ENCODE peak calls at places on chromosomes 3 and 15, in nine cellular contexts. E is epithelial cell of esophagus, K is GM23338, Y is dorsolateral prefrontal cortex, Z is GM12878, P is bronchial epithelial cell, V is A549, X is brain microvascular endothelial cell, G is astrocyte of the spinal cord. C is an unnamed sample.

GRCh38 chr3:20142517-20142916 is 43.5 kb downstream of the SGO1 start:
- DNase-seq in V (no peak), X (no peak), G (no peak), Y (no peak), Z (no peak), P (no peak), K (no peak), E (no peak), C (no peak)

GRCh38 chr15:55894406-55894965 is 98.9 kb downstream of the NEDD4 start:
- DNase-seq in Y (no peak), X (no peak), E (no peak), V (no peak), P (no peak), Z (peak), K (no peak), G (no peak), C (no peak)

GRCh38 chr3:54168451-54168850 is 46.1 kb downstream of the CACNA2D3 start:
- DNase-seq in Y (no peak), G (no peak), V (no peak), X (no peak), P (no peak), Z (no peak), E (no peak), K (peak), C (no peak)

GRCh38 chr3:78918361-78919020 is 849.3 kb downstream of the ROBO1 start:
- DNase-seq in K (no peak), X (no peak), P (peak), Y (no peak), V (no peak), Z (peak), G (no peak), E (no peak), C (peak)

GRCh38 chr15:94164202-94164807 is 67.1 kb upstream of the MCTP2 start:
- DNase-seq in X (peak), G (peak), E (peak), Y (no peak), Z (no peak), K (peak), V (peak), P (peak), C (peak)

GRCh38 chr3:39808467-39809180 is 785 bp upstream of the MYRIP start:
- DNase-seq in X (no peak), G (no peak), K (peak), Y (peak), V (no peak), Z (no peak), P (no peak), E (peak), C (peak)

GRCh38 chr3:105528956-105529355 is 162.2 kb downstream of the ALCAM start:
- DNase-seq in G (no peak), X (no peak), Z (no peak), Y (no peak), K (no peak), V (no peak), E (no peak), P (no peak), C (no peak)

GRCh38 chr15:33215941-33216872 is 21.7 kb upstream of the FMN1 start:
- DNase-seq in G (no peak), Z (no peak), E (peak), K (peak), P (peak), V (peak), Y (no peak), X (peak), C (peak)

GRCh38 chr3:171874251-171874679 is 31.1 kb downstream of the TMEM212 start:
- DNase-seq in K (peak), Y (no peak), V (peak), Z (no peak), X (peak), P (peak), E (peak), G (peak), C (peak)

GRCh38 chr15:89105147-89105546 is 16.9 kb downstream of the ABHD2 start:
- DNase-seq in Z (no peak), K (no peak), P (peak), Y (no peak), X (peak), E (peak), V (peak), G (peak), C (peak)

GRCh38 chr3:138038725-138039462 is 28.9 kb downstream of the CLDN18 start:
- DNase-seq in X (no peak), V (no peak), Y (no peak), G (no peak), E (no peak), P (no peak), K (peak), Z (no peak), C (no peak)

GRCh38 chr3:43997788-43998373 is 243.8 kb upstream of the TOPAZ1 start:
- DNase-seq in X (no peak), P (peak), Z (no peak), E (no peak), Y (no peak), G (peak), V (peak), K (peak), C (no peak)

GRCh38 chr15:47674576-47675232 is 42.6 kb upstream of the SEMA6D start:
- DNase-seq in E (no peak), V (no peak), K (no peak), G (no peak), Y (no peak), Z (no peak), P (no peak), X (no peak), C (no peak)

GRCh38 chr3:65833761-65834505 is 204.8 kb downstream of the MAGI1 start:
- DNase-seq in Y (no peak), K (no peak), X (peak), P (peak), E (peak), Z (no peak), V (no peak), G (peak), C (peak)

GRCh38 chr3:146241523-146242240 is 9.2 kb downstream of the PLSCR4 start:
- DNase-seq in Z (no peak), E (no peak), Y (no peak), X (peak), K (no peak), V (no peak), P (no peak), G (peak), C (peak)
- H3K4me3 ChIP-seq in Z (no peak), E (no peak), Y (no peak), X (no peak), K (no peak), V (no peak), P (no peak), G (no peak), C (no peak)

GRCh38 chr3:28850186-28850585 is 430.7 kb upstream of the RBMS3 start:
- DNase-seq in V (no peak), G (no peak), Z (no peak), P (no peak), X (no peak), Y (no peak), E (no peak), K (no peak), C (peak)

GRCh38 chr3:28856796-28857195 is 424.1 kb upstream of the RBMS3 start:
- DNase-seq in G (no peak), E (peak), X (peak), Z (no peak), Y (no peak), V (no peak), P (peak), K (no peak), C (no peak)

DNA sequence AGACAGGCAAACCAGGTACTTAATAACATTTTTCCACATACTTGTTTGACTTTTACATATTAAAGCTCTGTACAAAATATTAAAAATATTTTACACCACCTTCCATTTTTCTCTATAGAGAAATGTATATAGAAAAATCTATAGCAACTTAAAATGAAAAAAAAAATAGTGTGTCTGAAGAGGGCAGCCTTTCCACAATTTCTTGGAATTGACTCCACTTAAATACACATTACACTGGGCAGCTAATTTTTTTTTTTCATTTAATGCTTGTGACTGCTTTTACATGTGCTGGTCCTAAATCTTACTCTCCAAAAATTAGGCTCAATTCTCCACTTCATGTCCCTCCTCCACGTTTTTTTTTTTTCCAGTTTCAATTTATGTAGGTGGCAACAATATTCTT is 427.0 kb upstream of the RBMS3 start:
- DNase-seq in V (peak), G (peak), E (no peak), P (peak), Y (no peak), K (no peak), Z (no peak), X (no peak), C (peak)
- TF ChIP-seq CTCF in V (peak), G (no peak), E (peak), P (no peak), Y (no peak), K (no peak), Z (no peak), X (peak), C (no peak)

DNA sequence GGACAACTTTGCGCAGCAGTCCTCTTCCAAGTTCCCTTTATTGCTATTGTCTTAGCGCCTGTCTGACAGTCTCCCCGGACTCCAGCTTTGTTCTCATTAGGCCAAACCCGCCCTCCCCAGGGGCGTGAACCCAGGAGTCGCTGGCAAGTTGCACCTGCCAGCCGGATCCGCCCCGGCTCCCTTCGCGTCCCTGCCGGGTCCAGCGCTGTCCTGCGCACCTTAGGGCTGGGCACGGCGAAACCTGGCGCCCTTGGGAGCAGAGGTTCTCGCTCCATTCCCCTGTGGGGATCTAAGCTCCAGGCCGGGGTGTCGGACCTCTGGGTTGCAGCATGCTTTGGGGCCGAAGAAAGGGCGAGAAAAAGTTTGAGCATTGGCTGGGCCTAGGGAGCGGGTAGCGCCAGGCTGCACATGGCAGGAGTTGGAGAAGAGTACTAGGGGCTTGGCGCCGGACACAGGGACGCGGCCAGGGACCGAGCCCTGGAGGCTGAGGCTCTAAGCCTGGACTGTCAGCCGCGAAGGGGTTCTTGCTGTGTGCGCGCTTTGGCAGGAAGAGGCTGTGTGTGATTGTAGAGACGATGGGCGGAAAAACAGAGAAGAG is 335.1 kb upstream of the THRB start:
- DNase-seq in G (peak), K (peak), Z (no peak), Y (no peak), V (peak), P (no peak), X (no peak), E (peak), C (no peak)
- H3K4me3 ChIP-seq in G (peak), K (peak), Z (no peak), Y (peak), V (peak), P (peak), X (peak), E (peak), C (no peak)

GRCh38 chr3:196890309-196890708 is 22.6 kb downstream of the SENP5 start:
- DNase-seq in X (no peak), K (no peak), V (no peak), Y (no peak), G (no peak), E (no peak), Z (no peak), P (no peak), C (peak)

GRCh38 chr3:196901768-196902167 is 34.0 kb downstream of the SENP5 start:
- DNase-seq in P (no peak), Z (no peak), V (no peak), G (no peak), Y (no peak), E (no peak), X (no peak), K (no peak), C (no peak)

GRCh38 chr3:196894557-196895295 is 27.0 kb downstream of the SENP5 start:
- DNase-seq in E (no peak), P (no peak), G (no peak), Z (no peak), Y (no peak), V (no peak), K (no peak), X (no peak), C (no peak)

DNA sequence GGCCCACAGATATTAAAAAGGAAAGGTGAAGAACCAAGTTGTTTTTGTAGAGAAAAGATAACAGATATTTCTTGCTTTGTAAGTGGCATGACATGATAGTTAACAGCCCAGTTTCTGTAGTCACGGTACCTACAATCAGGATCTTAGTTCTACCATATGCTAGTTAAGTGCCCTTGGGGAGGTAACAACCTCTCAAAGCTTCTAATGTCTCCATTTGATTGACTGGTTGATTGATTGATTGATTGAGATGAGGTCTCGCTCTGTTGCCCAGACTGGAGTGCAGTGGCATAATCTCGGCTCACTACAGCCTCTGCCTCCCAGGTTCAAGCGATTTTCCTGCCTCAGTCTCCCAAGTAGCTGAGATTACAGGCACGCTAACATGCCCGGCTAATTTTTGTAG is 28.5 kb downstream of the SENP5 start:
- DNase-seq in Y (no peak), X (no peak), G (no peak), Z (no peak), P (no peak), E (no peak), K (no peak), V (no peak), C (no peak)
- TF ChIP-seq CTCF in Y (no peak), X (no peak), G (no peak), Z (no peak), P (no peak), E (no peak), K (no peak), V (no peak), C (no peak)

GRCh38 chr15:96323250-96324162 is 7.0 kb upstream of the NR2F2 start:
- DNase-seq in V (no peak), P (no peak), X (no peak), G (peak), K (peak), Z (no peak), E (peak), Y (no peak), C (no peak)
- H3K4me3 ChIP-seq in V (no peak), P (no peak), X (peak), G (peak), K (peak), Z (no peak), E (peak), Y (no peak), C (no peak)

DNA sequence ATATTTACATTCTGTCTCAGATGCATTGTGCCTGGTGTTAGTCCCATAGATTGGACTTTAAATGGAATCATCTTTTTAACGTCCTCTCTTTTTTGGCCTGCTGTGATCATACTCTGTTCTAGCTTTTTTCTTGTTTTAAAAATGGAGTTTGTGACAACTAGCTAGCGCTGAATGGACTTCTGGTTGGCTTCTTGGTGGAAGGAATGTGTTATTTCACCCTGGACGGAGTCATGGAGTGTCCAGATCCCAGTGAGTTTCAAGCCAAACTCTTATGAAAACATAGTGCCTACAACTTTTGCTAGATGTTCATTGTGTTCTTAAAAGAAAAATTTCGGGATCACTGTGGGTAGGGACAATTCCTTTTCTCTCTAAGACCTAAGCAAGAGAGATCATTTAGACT is 192.6 kb downstream of the TCF12 start:
- DNase-seq in G (no peak), Z (no peak), K (peak), Y (no peak), P (no peak), E (no peak), X (no peak), V (no peak), C (no peak)
- TF ChIP-seq CTCF in G (peak), Z (no peak), K (no peak), Y (no peak), P (no peak), E (peak), X (peak), V (no peak), C (peak)

DNA sequence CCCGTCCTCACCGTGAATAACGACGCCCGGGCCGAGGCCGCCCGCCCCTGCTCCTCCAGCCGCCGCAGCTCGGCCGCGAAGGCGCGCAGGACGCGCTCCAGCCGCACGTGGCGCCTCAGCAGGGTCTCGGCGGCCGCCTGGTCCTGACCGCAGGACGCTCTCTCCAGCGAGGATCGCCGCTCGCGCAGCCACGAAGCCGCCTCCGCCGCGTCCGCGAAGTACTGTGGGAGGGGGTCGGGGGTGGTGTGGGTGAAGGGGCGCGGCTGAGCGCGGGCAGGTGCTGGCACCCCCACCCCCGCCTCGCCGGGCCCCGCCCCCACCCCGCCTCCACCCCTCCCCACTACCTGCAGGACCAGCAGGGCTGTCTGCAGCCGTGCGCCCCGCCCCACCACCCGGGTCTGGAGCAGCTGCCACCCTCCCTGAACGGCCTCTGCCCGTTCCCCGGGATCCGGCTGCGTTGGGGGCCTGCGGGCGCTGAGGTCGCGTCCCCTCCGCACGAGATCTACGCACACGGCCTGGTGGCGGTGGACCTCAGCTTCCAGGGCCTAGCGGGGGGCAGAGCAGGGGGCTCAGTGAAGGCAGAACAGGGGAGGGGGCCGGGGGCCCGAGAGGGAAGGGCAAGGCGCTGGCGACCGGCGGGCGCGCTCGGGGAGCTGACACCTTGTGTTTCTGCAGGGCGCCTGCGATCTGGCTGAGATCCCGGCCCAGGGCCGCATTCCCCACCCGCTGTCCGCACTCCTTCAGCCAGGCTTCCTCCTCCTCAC is 11.7 kb downstream of the SPTBN5 start:
- DNase-seq in X (no peak), K (peak), Y (no peak), Z (no peak), E (no peak), V (no peak), P (no peak), G (peak), C (no peak)
- H3K4me3 ChIP-seq in X (peak), K (peak), Y (no peak), Z (no peak), E (peak), V (no peak), P (peak), G (no peak), C (no peak)

GRCh38 chr3:127747751-127748521 is 74.4 kb downstream of the MGLL start:
- DNase-seq in Y (no peak), K (no peak), V (peak), P (peak), Z (no peak), G (peak), X (peak), E (peak), C (peak)
- TF ChIP-seq CTCF in Y (no peak), K (no peak), V (peak), P (no peak), Z (no peak), G (peak), X (peak), E (no peak), C (peak)

GRCh38 chr3:42589382-42590109 is 1.1 kb upstream of the SS18L2 start:
- DNase-seq in Y (no peak), E (no peak), V (no peak), G (no peak), P (no peak), X (no peak), Z (no peak), K (no peak), C (no peak)
- H3K4me3 ChIP-seq in Y (peak), E (no peak), V (peak), G (no peak), P (no peak), X (no peak), Z (peak), K (peak), C (no peak)